ENCODE peak calls at places on chromosomes 16 and 17, in seven cellular contexts. R is D341Med; Q is germinal center; M is PC-3; I is effector memory CD8-positive, alpha-beta T cell; C is neuronal stem cell; O is midbrain. D is an unnamed sample.

GRCh38 chr16:67811899-67812298 is 5.2 kb downstream of the TSNAXIP1 start:
- DNase-seq in O (no peak), R (no peak), C (no peak), I (no peak), Q (no peak), M (no peak), D (no peak)

GRCh38 chr16:75264999-75265910 is 13.8 kb upstream of the BCAR1 start:
- DNase-seq in M (no peak), I (no peak), Q (no peak), R (no peak), C (no peak), O (no peak), D (no peak)

GRCh38 chr16:11871193-11871592 is 19.9 kb upstream of the RSL1D1 start:
- DNase-seq in O (no peak), R (no peak), M (no peak), C (no peak), I (no peak), Q (no peak), D (peak; percentile 5)

GRCh38 chr17:8623591-8623990 is 6.9 kb downstream of the MYH10 start:
- DNase-seq in R (no peak), O (no peak), I (no peak), Q (no peak), M (no peak), C (no peak), D (no peak)

GRCh38 chr17:17305282-17305801 is 2.2 kb downstream of the NT5M start:
- DNase-seq in R (no peak), C (no peak), O (no peak), Q (peak; percentile 80), I (peak; percentile 41), M (no peak), D (no peak)

GRCh38 chr17:75077490-75078096 is 10.2 kb upstream of the SLC16A5 start:
- DNase-seq in O (peak; percentile 64), R (no peak), I (peak; percentile 31), Q (peak; percentile 57), M (no peak), C (no peak), D (no peak)

GRCh38 chr16:67016143-67016542 is 12.8 kb upstream of the CBFB start:
- DNase-seq in R (no peak), I (no peak), O (no peak), M (no peak), Q (no peak), C (no peak), D (no peak)

GRCh38 chr17:38870259-38871165 is 654 bp downstream of the LASP1 start:
- DNase-seq in M (peak; percentile 19), C (no peak), Q (peak; percentile 78), I (peak; percentile 61), R (peak; percentile 80), O (peak; percentile 65), D (no peak)

GRCh38 chr16:54326266-54326662 is 39.7 kb upstream of the IRX3 start:
- DNase-seq in R (no peak), Q (no peak), M (no peak), O (no peak), I (no peak), C (no peak), D (no peak)

GRCh38 chr16:17448640-17449638 is 21.8 kb downstream of the XYLT1 start:
- DNase-seq in Q (peak; percentile 70), I (peak; percentile 59), O (no peak), M (no peak), R (no peak), C (no peak), D (no peak)

GRCh38 chr16:642189-643049 is 791 bp downstream of the MCRIP2 start:
- DNase-seq in M (peak; percentile 26), I (no peak), O (peak; percentile 39), Q (peak; percentile 30), R (peak; percentile 62), C (no peak), D (no peak)

GRCh38 chr16:55014022-55014421 is 83.4 kb downstream of the IRX5 start:
- DNase-seq in M (no peak), Q (no peak), C (no peak), R (no peak), I (no peak), O (no peak), D (no peak)

GRCh38 chr16:58329147-58329546 is 34.3 kb upstream of the PRSS54 start:
- DNase-seq in M (peak; percentile 51), C (no peak), R (no peak), I (no peak), Q (no peak), O (no peak), D (no peak)

GRCh38 chr16:86919531-86920305 is 341.4 kb downstream of the FOXL1 start:
- DNase-seq in R (no peak), Q (no peak), C (no peak), M (no peak), O (no peak), I (no peak), D (no peak)

GRCh38 chr16:53482123-53482522 is 20.9 kb downstream of the AKTIP start:
- DNase-seq in M (no peak), C (no peak), I (no peak), Q (no peak), O (no peak), R (no peak), D (no peak)

GRCh38 chr16:25157476-25157875 is 45.9 kb downstream of the LCMT1 start:
- DNase-seq in M (no peak), R (no peak), C (no peak), Q (no peak), I (no peak), O (no peak), D (no peak)

GRCh38 chr17:75721463-75722011 is 278 bp downstream of the ITGB4 start:
- DNase-seq in I (no peak), Q (no peak), M (no peak), R (no peak), C (no peak), O (no peak), D (no peak)

GRCh38 chr16:56189990-56190902 is 1.0 kb upstream of the GNAO1 start:
- DNase-seq in I (no peak), O (peak; percentile 37), M (no peak), C (peak; percentile 43), R (peak; percentile 39), Q (no peak), D (no peak)

GRCh38 chr16:72455743-72456659 is 284.0 kb upstream of the PMFBP1 start:
- DNase-seq in R (no peak), I (no peak), Q (no peak), C (no peak), O (no peak), M (no peak), D (no peak)

GRCh38 chr17:40382251-40382650 is 17.7 kb upstream of the GJD3 start:
- DNase-seq in Q (no peak), O (no peak), C (no peak), M (no peak), I (no peak), R (no peak), D (no peak)

GRCh38 chr17:82097187-82097918 is 683 bp downstream of the FASN start:
- DNase-seq in M (peak; percentile 31), I (no peak), O (peak; percentile 22), Q (peak; percentile 57), C (no peak), R (peak; percentile 81), D (peak; percentile 28)

GRCh38 chr16:14606102-14606501 is 24.0 kb downstream of the PARN start:
- DNase-seq in Q (no peak), O (no peak), M (no peak), C (no peak), R (no peak), I (no peak), D (no peak)

GRCh38 chr16:89606006-89606405 is 7.4 kb upstream of the DPEP1 start:
- DNase-seq in R (no peak), M (no peak), O (no peak), C (no peak), I (no peak), Q (no peak), D (no peak)

GRCh38 chr16:70706948-70707465 is 21.2 kb upstream of the MTSS2 start:
- DNase-seq in O (no peak), R (no peak), I (no peak), Q (no peak), C (no peak), M (peak; percentile 94), D (peak; percentile 96)

GRCh38 chr17:57864273-57864672 is 14.4 kb upstream of the MRPS23 start:
- DNase-seq in O (no peak), C (no peak), I (no peak), Q (no peak), R (no peak), M (no peak), D (no peak)

GRCh38 chr17:72554508-72554907 is 433.7 kb downstream of the SOX9 start:
- DNase-seq in C (no peak), M (no peak), Q (no peak), O (no peak), R (no peak), I (no peak), D (no peak)

GRCh38 chr17:17740627-17741237 is 59.5 kb downstream of the RAI1 start:
- DNase-seq in M (no peak), C (no peak), O (peak; percentile 67), Q (no peak), I (no peak), R (no peak), D (no peak)

GRCh38 chr17:19646788-19647696 is 1.5 kb upstream of the ALDH3A2 start:
- DNase-seq in Q (no peak), I (no peak), M (peak; percentile 81), R (no peak), C (no peak), O (no peak), D (no peak)

GRCh38 chr16:4531816-4532215 is 6.8 kb downstream of the CDIP1 start:
- DNase-seq in M (no peak), R (no peak), Q (no peak), O (no peak), C (no peak), I (no peak), D (no peak)

GRCh38 chr17:5583426-5584382 is 605 bp downstream of the NLRP1 start:
- DNase-seq in O (no peak), R (no peak), C (no peak), I (no peak), M (no peak), Q (peak; percentile 24), D (no peak)

GRCh38 chr17:1639549-1639948 is 6.0 kb downstream of the SCARF1 start:
- DNase-seq in C (no peak), R (no peak), I (no peak), O (no peak), M (no peak), Q (no peak), D (no peak)

GRCh38 chr16:2511128-2511785 is 2.5 kb upstream of the ATP6V0C start:
- DNase-seq in I (no peak), M (no peak), R (no peak), Q (no peak), C (no peak), O (no peak), D (no peak)

GRCh38 chr16:11109551-11109950 is 146.5 kb downstream of the SOCS1 start:
- DNase-seq in C (no peak), I (no peak), R (no peak), Q (no peak), M (no peak), O (no peak), D (no peak)

GRCh38 chr16:23384878-23385277 is 68.1 kb downstream of the COG7 start:
- DNase-seq in C (no peak), Q (no peak), R (no peak), O (no peak), I (no peak), M (no peak), D (no peak)

GRCh38 chr17:31593806-31594205 is 202.3 kb downstream of the RAB11FIP4 start:
- DNase-seq in O (no peak), M (no peak), C (no peak), I (no peak), R (no peak), Q (no peak), D (peak; percentile 62)

D was measured in GM04504.